ENCODE peak calls at places on chromosomes 7 and 10, in seven cellular contexts. E is CD8-positive, alpha-beta T cell; J is iris pigment epithelial cell; F is cardiac muscle cell; T is progenitor cell of endocrine pancreas; I is mucosa of gallbladder; Z is cardiac fibroblast. U is an unnamed sample.

GRCh38 chr10:97842658-97843295 is 6.9 kb upstream of the GOLGA7B start:
- DNase-seq in E (no peak), J (no peak), F (peak), T (no peak), I (no peak), Z (no peak), U (no peak)

GRCh38 chr10:29685506-29685905 is 50.7 kb upstream of the SVIL start:
- DNase-seq in E (no peak), J (no peak), F (no peak), T (no peak), I (no peak), Z (no peak), U (no peak)

GRCh38 chr7:139681463-139681755 is 96.4 kb downstream of the HIPK2 start:
- DNase-seq in E (no peak), J (no peak), F (no peak), T (no peak), I (no peak), Z (no peak), U (no peak)

GRCh38 chr10:43225004-43225786 is 41.7 kb downstream of the RASGEF1A start:
- DNase-seq in E (no peak), J (no peak), F (no peak), T (no peak), I (no peak), Z (no peak), U (no peak)

GRCh38 chr7:113840954-113841353 is 77.9 kb downstream of the PPP1R3A start:
- DNase-seq in E (no peak), J (no peak), F (no peak), T (no peak), I (no peak), Z (no peak), U (no peak)

GRCh38 chr7:100897111-100897608 is 1.5 kb upstream of the ACHE start:
- DNase-seq in E (peak), J (peak), F (peak), T (peak), I (peak), Z (no peak), U (peak)

GRCh38 chr10:23422003-23422411 is 16.9 kb upstream of the OTUD1 start:
- DNase-seq in E (no peak), J (peak), F (no peak), T (no peak), I (no peak), Z (no peak), U (no peak)

GRCh38 chr10:28798428-28798955 is 121.2 kb downstream of the BAMBI start:
- DNase-seq in E (no peak), J (no peak), F (no peak), T (no peak), I (no peak), Z (no peak), U (no peak)

GRCh38 chr7:4739528-4739992 is 35.9 kb upstream of the AP5Z1 start:
- DNase-seq in E (peak), J (peak), F (peak), T (no peak), I (peak), Z (peak), U (peak)

GRCh38 chr10:132836248-132836831 is 50.4 kb upstream of the NKX6-2 start:
- DNase-seq in E (no peak), J (no peak), F (no peak), T (peak), I (no peak), Z (no peak), U (no peak)

GRCh38 chr10:11164806-11165590 is 147.3 kb downstream of the CELF2 start:
- DNase-seq in E (peak), J (peak), F (peak), T (no peak), I (peak), Z (peak), U (peak)

GRCh38 chr10:58755688-58756087 is 243.0 kb downstream of the BICC1 start:
- DNase-seq in E (no peak), J (peak), F (peak), T (no peak), I (no peak), Z (peak), U (no peak)

GRCh38 chr10:96410296-96410695 is 51.5 kb upstream of the OPALIN start:
- DNase-seq in E (no peak), J (no peak), F (no peak), T (no peak), I (no peak), Z (no peak), U (no peak)

GRCh38 chr10:101161494-101162299 is 30.6 kb downstream of the TLX1 start:
- DNase-seq in E (peak), J (peak), F (peak), T (peak), I (peak), Z (peak), U (peak)

GRCh38 chr10:133156674-133157579 is 3.1 kb upstream of the KNDC1 start:
- DNase-seq in E (no peak), J (peak), F (no peak), T (no peak), I (no peak), Z (no peak), U (no peak)

GRCh38 chr7:43749383-43749940 is 9.0 kb upstream of the BLVRA start:
- DNase-seq in E (no peak), J (no peak), F (no peak), T (no peak), I (no peak), Z (no peak), U (no peak)

GRCh38 chr7:108109216-108109908 is 20.8 kb downstream of the LAMB4 start:
- DNase-seq in E (no peak), J (no peak), F (peak), T (no peak), I (no peak), Z (peak), U (peak)

GRCh38 chr7:16130127-16131110 is 290.9 kb downstream of the CRPPA start:
- DNase-seq in E (no peak), J (no peak), F (peak), T (no peak), I (no peak), Z (peak), U (no peak)

GRCh38 chr10:126959906-126960685 is 54.9 kb downstream of the DOCK1 start:
- DNase-seq in E (no peak), J (no peak), F (no peak), T (no peak), I (no peak), Z (no peak), U (no peak)

GRCh38 chr10:92290076-92290836 is 622 bp downstream of the CPEB3 start:
- DNase-seq in E (peak), J (peak), F (peak), T (no peak), I (peak), Z (peak), U (peak)

GRCh38 chr10:6402349-6402709 is 177.7 kb downstream of the PRKCQ start:
- DNase-seq in E (no peak), J (no peak), F (no peak), T (no peak), I (no peak), Z (no peak), U (no peak)